ENCODE peak calls at places on chromosomes 4 and X, in five cellular contexts. One of them, this sample, is unnamed. For H3K9me3, the result is how much of the 10 kb centered on the place peaks cover.

GRCh38 chr4:151356510-151356909 is 31.1 kb upstream of the SH3D19 start:
- DNase-seq in mucosa of descending colon: no peak
- DNase-seq in lower lobe of right lung: no peak
- DNase-seq in stomach: no peak
- DNase-seq in CD8-positive, alpha-beta memory T cell: no peak
- DNase-seq in this sample: peak

GRCh38 chrX:141815904-141816303 is 22.2 kb upstream of the MAGEC3 start:
- DNase-seq in mucosa of descending colon: no peak
- DNase-seq in lower lobe of right lung: no peak
- DNase-seq in stomach: no peak
- DNase-seq in CD8-positive, alpha-beta memory T cell: no peak
- DNase-seq in this sample: no peak

GRCh38 chr4:52836120-52836519 is 26.0 kb upstream of the RASL11B start:
- DNase-seq in mucosa of descending colon: no peak
- DNase-seq in lower lobe of right lung: no peak
- DNase-seq in stomach: no peak
- DNase-seq in CD8-positive, alpha-beta memory T cell: no peak
- DNase-seq in this sample: no peak

GRCh38 chr4:186366326-186366725 is 100.3 kb downstream of the F11 start:
- DNase-seq in mucosa of descending colon: no peak
- DNase-seq in lower lobe of right lung: no peak
- DNase-seq in stomach: no peak
- DNase-seq in CD8-positive, alpha-beta memory T cell: no peak
- DNase-seq in this sample: no peak

GRCh38 chr4:24689212-24689611 is 104.9 kb upstream of the DHX15 start:
- DNase-seq in mucosa of descending colon: no peak
- DNase-seq in lower lobe of right lung: no peak
- DNase-seq in stomach: no peak
- DNase-seq in CD8-positive, alpha-beta memory T cell: no peak
- DNase-seq in this sample: no peak

GRCh38 chrX:129695937-129696336 is 41.2 kb upstream of the APLN start:
- DNase-seq in mucosa of descending colon: no peak
- DNase-seq in lower lobe of right lung: no peak
- DNase-seq in stomach: no peak
- DNase-seq in CD8-positive, alpha-beta memory T cell: no peak
- DNase-seq in this sample: no peak

GRCh38 chr4:25767877-25768475 is 94.8 kb downstream of the SEL1L3 start:
- DNase-seq in mucosa of descending colon: peak
- DNase-seq in lower lobe of right lung: no peak
- DNase-seq in stomach: peak
- DNase-seq in CD8-positive, alpha-beta memory T cell: no peak
- DNase-seq in this sample: peak

GRCh38 chrX:110414679-110415439 is 56.2 kb downstream of the RTL9 start:
- DNase-seq in mucosa of descending colon: no peak
- DNase-seq in lower lobe of right lung: no peak
- DNase-seq in stomach: no peak
- DNase-seq in CD8-positive, alpha-beta memory T cell: no peak
- DNase-seq in this sample: peak

GRCh38 chr4:84279678-84280077 is 219.4 kb downstream of the NKX6-1 start:
- DNase-seq in mucosa of descending colon: no peak
- DNase-seq in lower lobe of right lung: no peak
- DNase-seq in stomach: no peak
- DNase-seq in CD8-positive, alpha-beta memory T cell: no peak
- DNase-seq in this sample: peak

GRCh38 chrX:17812763-17813162 is 48.3 kb downstream of the RAI2 start:
- DNase-seq in mucosa of descending colon: no peak
- DNase-seq in lower lobe of right lung: no peak
- DNase-seq in stomach: no peak
- DNase-seq in CD8-positive, alpha-beta memory T cell: no peak
- DNase-seq in this sample: peak

GRCh38 chr4:70778888-70779422 is 57.2 kb downstream of the RUFY3 start:
- DNase-seq in mucosa of descending colon: no peak
- DNase-seq in lower lobe of right lung: no peak
- DNase-seq in stomach: no peak
- DNase-seq in CD8-positive, alpha-beta memory T cell: no peak
- DNase-seq in this sample: no peak

GRCh38 chr4:140243345-140243753 is 89.4 kb upstream of the MAML3 start:
- DNase-seq in mucosa of descending colon: peak
- DNase-seq in lower lobe of right lung: peak
- DNase-seq in stomach: peak
- DNase-seq in CD8-positive, alpha-beta memory T cell: no peak
- DNase-seq in this sample: peak

GRCh38 chr4:25001499-25001898 is 29.2 kb downstream of the LGI2 start:
- DNase-seq in mucosa of descending colon: no peak
- DNase-seq in lower lobe of right lung: no peak
- DNase-seq in stomach: no peak
- DNase-seq in CD8-positive, alpha-beta memory T cell: no peak
- DNase-seq in this sample: no peak

GRCh38 chr4:26784207-26784606 is 76.4 kb upstream of the STIM2 start:
- DNase-seq in mucosa of descending colon: no peak
- DNase-seq in lower lobe of right lung: no peak
- DNase-seq in stomach: no peak
- DNase-seq in CD8-positive, alpha-beta memory T cell: no peak
- DNase-seq in this sample: no peak

GRCh38 chr4:7291372-7292135 is 99.2 kb downstream of the SORCS2 start:
- DNase-seq in mucosa of descending colon: no peak
- DNase-seq in lower lobe of right lung: no peak
- DNase-seq in stomach: no peak
- DNase-seq in CD8-positive, alpha-beta memory T cell: no peak
- DNase-seq in this sample: no peak

GRCh38 chr4:152536545-152537182 is 772 bp upstream of the FBXW7 start:
- DNase-seq in mucosa of descending colon: no peak
- DNase-seq in lower lobe of right lung: no peak
- DNase-seq in stomach: no peak
- DNase-seq in CD8-positive, alpha-beta memory T cell: peak
- DNase-seq in this sample: peak

GRCh38 chrX:115642895-115643530 is 82.0 kb downstream of the PLS3 start:
- DNase-seq in mucosa of descending colon: no peak
- DNase-seq in lower lobe of right lung: no peak
- DNase-seq in stomach: peak
- DNase-seq in CD8-positive, alpha-beta memory T cell: no peak
- DNase-seq in this sample: peak

GRCh38 chr4:128796934-128797333 is 12.6 kb upstream of the JADE1 start:
- DNase-seq in mucosa of descending colon: no peak
- DNase-seq in lower lobe of right lung: no peak
- DNase-seq in stomach: peak
- DNase-seq in CD8-positive, alpha-beta memory T cell: no peak
- DNase-seq in this sample: peak

GRCh38 chr4:128803783-128804182 is 5.7 kb upstream of the JADE1 start:
- DNase-seq in mucosa of descending colon: no peak
- DNase-seq in lower lobe of right lung: no peak
- DNase-seq in stomach: no peak
- DNase-seq in CD8-positive, alpha-beta memory T cell: no peak
- DNase-seq in this sample: no peak

GRCh38 chr4:128802680-128803628 is 6.5 kb upstream of the JADE1 start:
- DNase-seq in mucosa of descending colon: no peak
- DNase-seq in lower lobe of right lung: no peak
- DNase-seq in stomach: no peak
- DNase-seq in CD8-positive, alpha-beta memory T cell: no peak
- DNase-seq in this sample: no peak

GRCh38 chr4:128800305-128800704 is 9.2 kb upstream of the JADE1 start:
- DNase-seq in mucosa of descending colon: no peak
- DNase-seq in lower lobe of right lung: no peak
- DNase-seq in stomach: no peak
- DNase-seq in CD8-positive, alpha-beta memory T cell: no peak
- DNase-seq in this sample: no peak
- H3K9me3 ChIP-seq in mucosa of descending colon: under half
- H3K9me3 ChIP-seq in lower lobe of right lung: under half
- H3K9me3 ChIP-seq in stomach: under half
- H3K9me3 ChIP-seq in CD8-positive, alpha-beta memory T cell: under half
- H3K9me3 ChIP-seq in this sample: under half

DNA sequence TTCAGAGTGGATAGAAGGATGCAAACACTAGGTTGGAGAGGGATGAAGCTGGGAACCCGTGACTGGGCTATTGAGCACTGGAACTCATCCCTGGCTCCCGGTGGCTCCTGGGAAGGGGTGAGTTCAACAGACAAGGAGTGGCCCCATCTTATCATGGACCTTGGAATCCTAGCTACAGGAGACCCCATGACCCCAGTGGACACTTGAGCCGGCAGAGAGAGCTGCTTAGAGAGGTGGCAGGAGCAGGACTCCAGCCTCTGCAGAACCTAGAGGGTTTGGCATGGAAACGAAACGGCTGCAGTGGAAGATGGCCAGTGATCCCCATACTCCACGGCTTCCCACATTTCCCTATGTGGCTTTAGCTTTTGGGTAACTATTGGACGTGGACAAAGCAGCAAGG is 205.8 kb upstream of the SPANXN1 start:
- DNase-seq in mucosa of descending colon: no peak
- DNase-seq in lower lobe of right lung: no peak
- DNase-seq in stomach: no peak
- DNase-seq in CD8-positive, alpha-beta memory T cell: no peak
- DNase-seq in this sample: no peak
- H3K9me3 ChIP-seq in mucosa of descending colon: under half
- H3K9me3 ChIP-seq in lower lobe of right lung: under half
- H3K9me3 ChIP-seq in stomach: under half
- H3K9me3 ChIP-seq in CD8-positive, alpha-beta memory T cell: under half
- H3K9me3 ChIP-seq in this sample: under half

DNA sequence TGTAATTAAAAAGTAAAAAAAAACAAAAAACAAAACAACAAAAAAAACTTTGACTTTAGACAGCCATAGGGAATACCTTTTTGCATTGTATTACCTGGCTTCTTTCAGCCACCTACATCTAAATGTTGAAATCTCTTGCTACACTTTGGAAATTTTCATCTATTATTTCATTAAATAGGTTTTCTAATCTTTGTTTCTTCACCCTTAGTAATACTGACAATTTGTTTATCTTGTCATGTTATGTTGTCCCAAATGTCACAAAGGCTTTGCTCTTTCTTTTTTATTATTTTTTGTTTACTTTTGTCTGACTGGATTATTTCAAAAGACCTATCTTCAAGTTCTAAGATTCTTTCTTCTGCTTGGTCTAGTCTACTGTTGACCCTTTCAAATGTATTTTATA is 7.5 kb downstream of the PF4 start:
- DNase-seq in mucosa of descending colon: no peak
- DNase-seq in lower lobe of right lung: no peak
- DNase-seq in stomach: no peak
- DNase-seq in CD8-positive, alpha-beta memory T cell: no peak
- DNase-seq in this sample: no peak
- H3K9me3 ChIP-seq in mucosa of descending colon: under half
- H3K9me3 ChIP-seq in lower lobe of right lung: under half
- H3K9me3 ChIP-seq in stomach: under half
- H3K9me3 ChIP-seq in CD8-positive, alpha-beta memory T cell: under half
- H3K9me3 ChIP-seq in this sample: under half

GRCh38 chrX:155956649-155957048 is 40.8 kb upstream of the IL9R start:
- DNase-seq in mucosa of descending colon: no peak
- DNase-seq in lower lobe of right lung: no peak
- DNase-seq in stomach: peak
- DNase-seq in CD8-positive, alpha-beta memory T cell: no peak
- DNase-seq in this sample: no peak

GRCh38 chrX:155956099-155956498 is 41.4 kb upstream of the IL9R start:
- DNase-seq in mucosa of descending colon: no peak
- DNase-seq in lower lobe of right lung: no peak
- DNase-seq in stomach: no peak
- DNase-seq in CD8-positive, alpha-beta memory T cell: no peak
- DNase-seq in this sample: no peak

GRCh38 chrX:155951237-155951789 is 46.2 kb upstream of the IL9R start:
- DNase-seq in mucosa of descending colon: no peak
- DNase-seq in lower lobe of right lung: no peak
- DNase-seq in stomach: no peak
- DNase-seq in CD8-positive, alpha-beta memory T cell: no peak
- DNase-seq in this sample: no peak

GRCh38 chrX:155954793-155955192 is 42.7 kb upstream of the IL9R start:
- DNase-seq in mucosa of descending colon: no peak
- DNase-seq in lower lobe of right lung: no peak
- DNase-seq in stomach: no peak
- DNase-seq in CD8-positive, alpha-beta memory T cell: no peak
- DNase-seq in this sample: no peak

GRCh38 chrX:155953055-155953454 is 44.4 kb upstream of the IL9R start:
- DNase-seq in mucosa of descending colon: no peak
- DNase-seq in lower lobe of right lung: no peak
- DNase-seq in stomach: no peak
- DNase-seq in CD8-positive, alpha-beta memory T cell: no peak
- DNase-seq in this sample: no peak
- H3K9me3 ChIP-seq in mucosa of descending colon: under half
- H3K9me3 ChIP-seq in lower lobe of right lung: under half
- H3K9me3 ChIP-seq in stomach: under half
- H3K9me3 ChIP-seq in CD8-positive, alpha-beta memory T cell: under half
- H3K9me3 ChIP-seq in this sample: under half

DNA sequence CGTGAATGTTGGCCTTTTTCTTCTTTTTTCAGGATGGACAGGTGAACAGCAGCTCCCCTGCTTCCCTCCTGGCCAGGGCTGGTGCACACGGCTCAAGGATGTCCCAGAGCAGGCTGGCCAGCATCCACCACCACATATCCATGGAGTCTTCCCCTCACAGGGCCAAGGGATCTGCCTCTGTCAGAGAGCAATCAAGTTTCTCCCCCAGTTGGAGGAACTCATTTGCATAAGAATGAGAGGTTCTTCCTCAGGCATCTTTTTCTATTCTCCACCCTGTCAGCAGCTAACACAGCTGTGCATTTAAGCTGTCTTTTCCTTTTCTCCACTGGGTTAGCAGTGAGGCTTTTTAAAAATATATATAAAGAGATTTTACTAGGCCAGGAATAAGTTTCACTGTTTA is 143.8 kb downstream of the ANAPC10 start:
- DNase-seq in mucosa of descending colon: no peak
- DNase-seq in lower lobe of right lung: no peak
- DNase-seq in stomach: no peak
- DNase-seq in CD8-positive, alpha-beta memory T cell: no peak
- DNase-seq in this sample: no peak
- H3K9me3 ChIP-seq in mucosa of descending colon: under half
- H3K9me3 ChIP-seq in lower lobe of right lung: under half
- H3K9me3 ChIP-seq in stomach: half or more
- H3K9me3 ChIP-seq in CD8-positive, alpha-beta memory T cell: under half
- H3K9me3 ChIP-seq in this sample: under half

GRCh38 chr4:19774690-19775256 is 476.9 kb upstream of the SLIT2 start:
- DNase-seq in mucosa of descending colon: no peak
- DNase-seq in lower lobe of right lung: no peak
- DNase-seq in stomach: no peak
- DNase-seq in CD8-positive, alpha-beta memory T cell: no peak
- DNase-seq in this sample: peak
- H3K9me3 ChIP-seq in mucosa of descending colon: under half
- H3K9me3 ChIP-seq in lower lobe of right lung: under half
- H3K9me3 ChIP-seq in stomach: under half
- H3K9me3 ChIP-seq in CD8-positive, alpha-beta memory T cell: under half
- H3K9me3 ChIP-seq in this sample: under half

DNA sequence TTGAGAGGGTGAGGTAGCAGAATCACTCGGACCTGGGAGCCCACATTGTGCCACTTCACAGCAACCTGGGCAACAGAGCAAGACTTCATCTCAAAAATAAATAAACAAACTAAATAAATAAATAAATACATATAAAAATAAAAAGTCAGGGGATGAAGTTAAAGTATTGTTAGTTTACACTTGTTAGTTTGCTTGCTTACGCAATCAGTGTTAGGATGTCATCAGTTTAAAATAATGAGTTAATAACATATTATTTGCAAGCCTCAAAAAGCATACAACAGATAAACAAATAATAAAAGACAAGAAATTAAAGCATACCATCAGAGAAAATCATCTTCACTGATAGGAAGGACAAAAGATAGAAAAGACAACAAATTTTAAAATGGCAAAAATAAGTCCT is 891.1 kb upstream of the PCDH7 start:
- DNase-seq in mucosa of descending colon: no peak
- DNase-seq in lower lobe of right lung: no peak
- DNase-seq in stomach: no peak
- DNase-seq in CD8-positive, alpha-beta memory T cell: no peak
- DNase-seq in this sample: no peak
- H3K9me3 ChIP-seq in mucosa of descending colon: under half
- H3K9me3 ChIP-seq in lower lobe of right lung: under half
- H3K9me3 ChIP-seq in stomach: under half
- H3K9me3 ChIP-seq in CD8-positive, alpha-beta memory T cell: under half
- H3K9me3 ChIP-seq in this sample: under half

This sample was measured in PC-3.